ENCODE peak calls at places on chromosomes 11 and 22, in four cellular contexts. R, K, D and C are unnamed samples.
A peak's percentile ranks its signal among the peaks of the same experiment; 100 is the strongest.

GRCh38 chr11:1118755-1119275 is 38.9 kb upstream of the MUC5AC start:
- DNase-seq in K (no peak), R (no peak), D (no peak), C (no peak)

GRCh38 chr11:28636566-28636965 is 528.4 kb downstream of the METTL15 start:
- DNase-seq in D (no peak), K (no peak), R (no peak), C (no peak)

GRCh38 chr11:60447070-60447469 is 8.6 kb upstream of the MS4A1 start:
- DNase-seq in D (no peak), K (no peak), R (no peak), C (no peak)

GRCh38 chr22:27420186-27420816 is 381.3 kb downstream of the MN1 start:
- DNase-seq in D (no peak), R (no peak), K (no peak), C (no peak)

GRCh38 chr22:44658371-44658953 is 43.5 kb upstream of the PRR5 start:
- DNase-seq in D (peak; percentile 39), K (no peak), R (no peak), C (peak; percentile 59)

GRCh38 chr11:59822989-59823566 is 12.5 kb upstream of the MRPL16 start:
- DNase-seq in K (no peak), D (peak; percentile 33), R (peak; percentile 63), C (peak; percentile 66)

GRCh38 chr22:37237371-37238268 is 6.4 kb downstream of the RAC2 start:
- DNase-seq in R (no peak), D (peak; percentile 4), K (no peak), C (no peak)

GRCh38 chr11:2214527-2215229 is 43.1 kb upstream of the TH start:
- DNase-seq in K (no peak), R (peak; percentile 16), D (no peak), C (no peak)

GRCh38 chr11:44570411-44571155 is 5.1 kb downstream of the CD82 start:
- DNase-seq in R (no peak), D (no peak), K (no peak), C (no peak)

DNA sequence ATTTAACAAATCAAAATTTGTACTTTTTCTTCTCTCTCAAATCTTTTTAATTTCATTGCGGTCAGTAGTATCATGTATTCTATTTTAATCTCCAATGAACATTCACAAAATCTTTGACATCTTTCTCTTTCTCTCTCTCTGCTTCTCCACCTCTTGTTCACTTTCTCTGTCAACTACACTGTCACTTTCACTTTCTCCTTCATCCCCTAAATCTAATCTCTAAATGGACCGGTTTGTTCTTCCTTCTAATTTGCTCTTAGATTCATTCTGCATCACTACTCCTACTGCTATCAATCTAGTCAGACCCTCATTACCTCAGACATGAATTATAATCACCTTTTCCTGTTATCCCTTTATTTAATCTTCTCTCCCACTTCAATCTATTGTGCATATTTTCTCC is 18.6 kb downstream of the CCDC73 start:
- DNase-seq in D (no peak), R (no peak), K (no peak), C (no peak)
- H3K4me3 ChIP-seq in D (no peak overlapping the region), R (no peak overlapping the region), K (no peak overlapping the region), C (no peak overlapping the region)

GRCh38 chr22:23790819-23791736 is 4.3 kb downstream of the SMARCB1 start:
- DNase-seq in R (no peak), D (no peak), K (peak; percentile 57), C (no peak)
- H3K4me3 ChIP-seq in R (no peak overlapping the region), D (no peak overlapping the region), K (no peak overlapping the region), C (no peak overlapping the region)

GRCh38 chr11:10728154-10728553 is 22.9 kb upstream of the CTR9 start:
- DNase-seq in D (no peak), R (no peak), K (no peak), C (no peak)
- H3K4me3 ChIP-seq in D (no peak overlapping the region), R (no peak overlapping the region), K (no peak overlapping the region), C (no peak overlapping the region)

DNA sequence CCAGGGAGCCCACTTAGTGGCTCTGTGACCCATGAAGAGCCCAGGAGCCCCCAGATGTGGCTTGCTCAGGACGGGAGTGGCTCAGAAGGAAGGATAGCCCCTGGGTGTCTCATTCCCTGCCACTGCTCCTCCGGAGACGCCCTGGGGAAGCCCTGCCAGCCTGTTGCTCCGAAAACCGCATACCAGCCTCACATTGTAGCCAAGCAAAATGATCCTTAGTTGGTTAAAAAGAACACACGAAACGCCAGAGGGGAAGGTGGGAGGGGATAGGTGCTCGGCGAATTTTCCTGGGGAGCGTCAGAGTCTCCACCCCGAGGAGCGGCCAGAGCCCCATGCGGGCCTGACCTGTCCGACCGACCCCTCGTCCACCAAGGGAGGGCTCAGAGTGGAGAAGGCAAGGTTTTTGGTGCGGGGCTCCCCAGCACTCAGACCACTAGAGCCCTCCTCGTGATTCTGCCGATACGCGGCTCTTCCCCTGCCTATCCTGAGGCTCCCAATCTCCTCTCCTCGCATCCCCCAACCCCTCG is 39.5 kb downstream of the DIXDC1 start:
- DNase-seq in K (no peak), D (no peak), R (no peak), C (no peak)
- H3K4me3 ChIP-seq in K (peak overlapping the region; percentile 83), D (peak overlapping the region; percentile 64), R (no peak overlapping the region), C (peak overlapping the region; percentile 85)

GRCh38 chr22:35835998-35836691 is 118.5 kb downstream of the APOL5 start:
- DNase-seq in D (peak; percentile 38), R (peak; percentile 71), K (no peak), C (peak; percentile 75)
- H3K4me3 ChIP-seq in D (peak overlapping the region; percentile 46), R (peak overlapping the region; percentile 55), K (no peak overlapping the region), C (peak overlapping the region; percentile 45)